ENCODE peak calls at places on chromosomes 13 and 19, in nine cellular contexts. Y is endodermal cell, D is upper lobe of right lung, G is body of pancreas, I is sigmoid colon, W is SK-N-SH, C is mesendoderm, J is uterus, E is WERI-Rb-1. O is an unnamed sample. For H3K36me3 and H3K27me3, the result is how much of the 10 kb centered on the place peaks cover.

GRCh38 chr13:36432106-36432544 is at the start of gene CCNA1:
- DNase-seq in J (peak), I (no peak), W (peak), D (peak), C (peak), E (peak), G (peak), Y (peak), O (peak)

GRCh38 chr13:51793570-51794273 is 10.2 kb downstream of the DHRS12 start:
- DNase-seq in D (no peak), W (no peak), E (no peak), C (peak), G (peak), I (peak), J (no peak), Y (no peak), O (no peak)

GRCh38 chr13:40026174-40026585 is 370.7 kb downstream of the COG6 start:
- DNase-seq in C (no peak), E (no peak), W (no peak), Y (no peak), G (no peak), I (no peak), D (no peak), J (no peak), O (no peak)

GRCh38 chr19:15136234-15136954 is 29.2 kb downstream of the SYDE1 start:
- DNase-seq in D (no peak), I (no peak), Y (no peak), W (no peak), C (no peak), E (no peak), G (no peak), J (no peak), O (no peak)

GRCh38 chr13:26784704-26785639 is 24.4 kb upstream of the GPR12 start:
- DNase-seq in G (no peak), I (no peak), J (no peak), D (no peak), E (no peak), Y (peak), C (peak), W (no peak), O (peak)

GRCh38 chr19:44848036-44848804 is 2.1 kb downstream of the NECTIN2 start:
- DNase-seq in D (no peak), I (peak), G (peak), W (peak), Y (peak), J (peak), C (peak), E (peak), O (peak)

GRCh38 chr13:107835339-107836018 is 379.9 kb downstream of the LIG4 start:
- DNase-seq in J (no peak), I (no peak), E (no peak), G (no peak), D (no peak), Y (no peak), W (no peak), C (peak), O (no peak)

GRCh38 chr19:17682273-17682672 is 5.9 kb downstream of the UNC13A start:
- DNase-seq in G (no peak), J (no peak), Y (no peak), C (no peak), I (no peak), E (no peak), D (no peak), W (no peak), O (no peak)

GRCh38 chr19:29887498-29887897 is 54.5 kb upstream of the URI1 start:
- DNase-seq in I (peak), D (no peak), C (no peak), J (no peak), E (no peak), G (no peak), W (peak), Y (no peak), O (peak)

GRCh38 chr19:32837531-32837930 is 32.0 kb downstream of the SLC7A9 start:
- DNase-seq in G (no peak), J (no peak), C (no peak), Y (no peak), I (no peak), W (no peak), D (no peak), E (no peak), O (no peak)

GRCh38 chr13:31249140-31249539 is 49.4 kb downstream of the B3GLCT start:
- DNase-seq in E (no peak), I (no peak), C (no peak), W (no peak), D (no peak), J (no peak), Y (no peak), G (no peak), O (no peak)

GRCh38 chr19:47435196-47435595 is 15.9 kb upstream of the MEIS3 start:
- DNase-seq in C (no peak), E (no peak), J (no peak), G (no peak), Y (no peak), W (no peak), D (no peak), I (no peak), O (no peak)

GRCh38 chr19:32651729-32652140 is 23.2 kb downstream of the ANKRD27 start:
- DNase-seq in I (peak), Y (peak), E (no peak), D (no peak), J (no peak), W (peak), G (no peak), C (peak), O (peak)

GRCh38 chr19:10353793-10354391 is 14.5 kb upstream of the ICAM3 start:
- DNase-seq in J (peak), W (peak), C (peak), Y (peak), D (no peak), G (peak), I (no peak), E (peak), O (peak)

GRCh38 chr13:26497991-26498423 is 59.5 kb upstream of the WASF3 start:
- DNase-seq in D (no peak), I (no peak), E (no peak), J (no peak), C (no peak), W (no peak), G (no peak), Y (no peak), O (no peak)

GRCh38 chr13:27371932-27372331 is 52.5 kb upstream of the GTF3A start:
- DNase-seq in J (no peak), E (no peak), C (no peak), Y (no peak), W (no peak), G (peak), I (no peak), D (no peak), O (no peak)

GRCh38 chr13:44108345-44108858 is 228.7 kb downstream of the LACC1 start:
- DNase-seq in E (no peak), I (no peak), G (peak), C (peak), J (no peak), Y (no peak), D (no peak), W (no peak), O (no peak)

GRCh38 chr13:85371254-85371653 is 428.0 kb downstream of the SLITRK6 start:
- DNase-seq in D (no peak), Y (no peak), J (no peak), W (no peak), I (no peak), C (no peak), G (no peak), E (no peak), O (no peak)

GRCh38 chr13:23619073-23619855 is 49.1 kb downstream of the TNFRSF19 start:
- DNase-seq in W (no peak), J (no peak), C (no peak), I (no peak), D (no peak), E (no peak), G (no peak), Y (no peak), O (no peak)

GRCh38 chr13:72458701-72459100 is 268.7 kb downstream of the MZT1 start:
- DNase-seq in J (no peak), Y (no peak), G (no peak), I (no peak), W (no peak), D (no peak), C (peak), E (no peak), O (peak)

GRCh38 chr13:111165611-111166010 is 50.5 kb downstream of the ARHGEF7 start:
- DNase-seq in G (no peak), Y (no peak), I (no peak), W (no peak), C (no peak), J (no peak), E (no peak), D (no peak), O (no peak)
- H3K4me3 ChIP-seq in G (no peak), Y (no peak), I (no peak), W (no peak), C (no peak), J (no peak), E (no peak), D (no peak), O (no peak)

DNA sequence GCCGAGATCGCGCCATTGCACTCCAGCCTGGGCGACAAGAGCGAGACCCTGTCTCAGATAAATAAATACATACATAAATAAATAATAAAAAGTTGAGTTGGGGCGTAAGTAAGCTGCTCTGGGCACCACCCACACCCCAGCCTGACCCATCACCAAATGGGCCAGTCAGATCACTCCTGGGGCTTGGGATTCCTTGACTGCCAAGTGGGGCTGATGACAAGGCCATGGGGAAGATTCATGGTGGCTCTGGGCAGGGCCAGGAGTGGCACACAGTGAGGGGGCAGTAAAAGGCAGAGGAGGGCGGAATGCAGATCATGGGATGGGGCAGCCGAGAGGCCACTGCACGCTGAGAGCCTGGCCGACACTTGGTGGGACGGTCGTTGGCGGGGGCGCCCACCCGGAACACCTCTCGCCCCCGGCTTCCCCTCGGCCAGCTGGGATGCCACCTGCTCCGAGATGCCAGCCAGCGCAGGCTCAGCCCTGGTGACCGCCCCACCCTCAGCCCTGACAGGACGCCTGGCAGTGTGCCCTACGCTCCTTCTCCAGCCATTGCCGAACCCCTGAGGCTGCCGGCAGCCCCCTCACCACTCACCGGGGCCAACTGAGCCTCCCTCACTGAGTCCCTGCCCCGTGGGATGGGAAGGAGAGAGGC is 10.9 kb downstream of the ZNF653 start:
- DNase-seq in E (no peak), I (no peak), D (no peak), J (no peak), W (peak), C (no peak), G (no peak), Y (no peak), O (peak)
- H3K36me3 ChIP-seq in E (under half), I (under half), D (under half), J (under half), W (under half), C (under half), G (under half), Y (under half), O (under half)

DNA sequence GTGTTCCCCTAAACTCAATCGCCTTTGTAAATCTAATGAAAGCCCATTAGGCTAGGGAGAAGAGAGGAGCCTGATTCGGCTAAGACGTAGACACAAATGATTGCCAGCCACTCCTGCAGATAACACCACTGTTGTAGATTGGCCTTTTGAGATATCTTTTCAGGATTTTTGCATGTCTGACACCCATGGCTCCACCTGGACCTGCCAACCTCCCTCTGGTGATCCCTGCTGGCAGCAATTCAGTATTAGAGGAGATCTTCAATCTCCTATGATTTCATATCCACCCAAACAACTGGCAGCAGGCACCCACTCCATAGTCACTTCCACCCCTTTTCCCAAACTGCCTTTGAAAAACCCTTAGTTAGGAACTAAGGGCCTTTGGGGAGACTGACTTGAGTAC is 191.9 kb upstream of the UBL3 start:
- DNase-seq in Y (peak), E (no peak), G (no peak), J (no peak), C (peak), I (no peak), D (no peak), W (no peak), O (no peak)
- H3K27me3 ChIP-seq in Y (under half), E (under half), G (under half), J (under half), C (under half), I (under half), D (under half), W (under half), O (under half)

GRCh38 chr19:7489609-7490044 is 792 bp upstream of the PEX11G start:
- DNase-seq in G (no peak), D (no peak), C (peak), Y (peak), J (no peak), I (no peak), W (no peak), E (no peak), O (peak)
- H3K4me3 ChIP-seq in G (no peak), D (peak), C (no peak), Y (peak), J (peak), I (peak), W (no peak), E (no peak), O (no peak)

GRCh38 chr19:5942991-5943390 is 28.9 kb downstream of the CAPS start:
- DNase-seq in D (no peak), W (no peak), J (no peak), E (no peak), I (no peak), C (no peak), Y (no peak), G (no peak), O (no peak)

GRCh38 chr19:5937550-5937949 is 23.5 kb downstream of the CAPS start:
- DNase-seq in C (no peak), I (no peak), Y (no peak), W (peak), E (no peak), J (no peak), G (no peak), D (no peak), O (no peak)

GRCh38 chr19:5940260-5941208 is 26.5 kb downstream of the CAPS start:
- DNase-seq in C (no peak), G (no peak), D (no peak), Y (no peak), E (no peak), W (no peak), J (no peak), I (no peak), O (no peak)

GRCh38 chr19:5943623-5944022 is 29.6 kb downstream of the CAPS start:
- DNase-seq in D (no peak), E (no peak), G (no peak), Y (no peak), W (no peak), C (no peak), I (no peak), J (no peak), O (no peak)

DNA sequence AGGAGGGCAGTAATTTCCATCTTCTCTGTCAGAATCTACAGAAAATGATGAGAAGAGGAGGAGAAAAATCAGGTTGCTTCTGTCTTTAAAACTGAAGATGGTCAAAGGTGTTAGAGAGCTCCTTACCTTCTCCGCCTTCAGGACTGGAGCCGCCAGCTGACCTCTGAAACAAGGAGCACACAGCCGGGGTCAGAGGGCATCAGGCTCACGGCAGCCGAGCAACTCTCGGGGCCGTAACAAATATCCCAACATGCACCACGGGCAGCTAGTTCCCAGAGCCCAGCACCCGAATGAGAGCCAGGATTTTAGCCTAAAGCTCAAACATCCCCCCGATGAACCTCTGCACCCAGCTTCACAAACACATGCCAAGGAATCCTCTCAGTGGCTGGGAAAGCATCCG is 27.6 kb downstream of the CAPS start:
- DNase-seq in I (no peak), D (no peak), G (no peak), Y (no peak), J (no peak), W (no peak), C (no peak), E (no peak), O (no peak)
- H3K36me3 ChIP-seq in I (under half), D (under half), G (under half), Y (under half), J (under half), W (under half), C (under half), E (half or more), O (under half)

GRCh38 chr19:13350761-13351160 is 155.5 kb downstream of the CACNA1A start:
- DNase-seq in I (no peak), W (no peak), Y (no peak), D (no peak), E (no peak), C (no peak), G (no peak), J (no peak), O (no peak)

GRCh38 chr19:13353625-13354024 is 152.7 kb downstream of the CACNA1A start:
- DNase-seq in W (no peak), Y (no peak), G (no peak), E (no peak), D (no peak), C (no peak), J (no peak), I (no peak), O (no peak)

GRCh38 chr19:13356686-13357280 is 149.5 kb downstream of the CACNA1A start:
- DNase-seq in C (no peak), Y (no peak), I (no peak), G (no peak), W (no peak), D (no peak), E (no peak), J (no peak), O (no peak)

GRCh38 chr19:13355356-13355755 is 150.9 kb downstream of the CACNA1A start:
- DNase-seq in Y (no peak), G (no peak), E (no peak), D (no peak), C (no peak), J (no peak), I (no peak), W (no peak), O (no peak)

DNA sequence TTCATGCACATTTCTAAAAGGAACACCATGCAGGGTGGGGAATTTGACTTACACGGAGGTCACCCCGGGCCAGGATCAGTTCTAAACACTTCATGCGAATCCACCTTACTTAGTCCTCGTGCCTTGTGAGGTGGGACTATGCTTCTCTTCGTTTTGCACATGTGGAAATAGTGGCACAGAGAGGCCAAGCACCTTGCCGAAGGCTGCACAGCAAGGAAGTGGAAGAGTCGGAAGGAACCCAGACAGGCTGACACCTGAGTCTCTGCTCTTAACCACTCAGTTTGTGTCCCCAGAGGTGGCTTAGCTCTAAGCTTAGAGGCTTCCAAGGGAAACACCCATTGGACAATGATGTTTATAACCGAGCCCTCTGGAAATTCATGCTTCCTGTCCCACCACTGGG is 150.1 kb downstream of the CACNA1A start:
- DNase-seq in W (no peak), D (no peak), I (no peak), C (no peak), E (no peak), Y (no peak), G (no peak), J (no peak), O (no peak)
- H3K27me3 ChIP-seq in W (under half), D (under half), I (under half), C (under half), E (half or more), Y (under half), G (under half), J (under half), O (under half)

DNA sequence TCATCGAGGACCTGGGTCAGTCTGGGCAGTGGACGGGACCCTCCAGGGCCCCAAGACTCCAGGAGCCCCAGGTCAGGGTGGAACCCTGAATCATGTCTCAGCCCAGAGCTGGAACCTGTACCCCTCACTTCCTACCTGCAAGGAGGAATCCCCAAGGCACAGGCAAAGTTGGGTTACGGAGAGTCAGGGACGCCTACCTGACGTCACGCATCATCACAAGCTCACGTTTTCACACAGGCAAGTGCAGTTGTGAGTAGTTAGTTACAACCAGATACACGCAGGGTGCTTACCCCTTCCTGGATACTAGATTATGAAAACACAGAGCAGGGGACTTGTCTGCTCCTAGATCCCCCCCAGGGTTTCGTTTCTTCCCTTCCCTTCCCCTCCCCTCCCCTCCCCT is 1.9 kb downstream of the RETN start:
- DNase-seq in W (no peak), G (no peak), Y (no peak), C (no peak), I (no peak), D (no peak), E (no peak), J (no peak), O (no peak)
- H3K4me3 ChIP-seq in W (no peak), G (no peak), Y (peak), C (no peak), I (no peak), D (no peak), E (no peak), J (no peak), O (peak)

GRCh38 chr19:18847516-18848463 is 16.0 kb downstream of the UPF1 start:
- DNase-seq in C (no peak), G (peak), E (no peak), W (peak), J (peak), D (no peak), Y (no peak), I (no peak), O (no peak)
- H3K36me3 ChIP-seq in C (under half), G (under half), E (half or more), W (under half), J (under half), D (under half), Y (half or more), I (under half), O (under half)

GRCh38 chr19:38211779-38212178 is 12.2 kb downstream of the DPF1 start:
- DNase-seq in G (no peak), E (no peak), Y (peak), C (peak), I (no peak), J (no peak), W (no peak), D (no peak), O (peak)

GRCh38 chr19:38211206-38211605 is 12.8 kb downstream of the DPF1 start:
- DNase-seq in E (no peak), G (no peak), W (peak), I (no peak), C (peak), Y (peak), J (peak), D (no peak), O (peak)

GRCh38 chr19:38213911-38214625 is 10.0 kb downstream of the DPF1 start:
- DNase-seq in C (peak), J (no peak), I (no peak), E (no peak), W (no peak), Y (no peak), G (no peak), D (no peak), O (no peak)

GRCh38 chr19:38210458-38210987 is 13.5 kb downstream of the DPF1 start:
- DNase-seq in D (no peak), I (peak), J (peak), E (no peak), Y (peak), W (peak), G (peak), C (peak), O (peak)

GRCh38 chr19:38213469-38213868 is 10.6 kb downstream of the DPF1 start:
- DNase-seq in G (no peak), Y (no peak), D (no peak), J (no peak), C (no peak), W (no peak), E (no peak), I (no peak), O (no peak)
- H3K27me3 ChIP-seq in G (under half), Y (under half), D (under half), J (under half), C (under half), W (under half), E (under half), I (half or more), O (under half)

O was measured in H7.